ENCODE peak calls at places on chromosomes 3 and 15, in eight cellular contexts. F, G, H, Q, E, L, U and X are unnamed samples.

GRCh38 chr15:67031321-67031720 is 34.1 kb upstream of the SMAD3 start:
- DNase-seq in G (no peak), U (no peak), E (no peak), F (no peak), L (no peak), Q (no peak), H (no peak), X (no peak)

GRCh38 chr3:188301147-188301546 is 147.2 kb downstream of the LPP start:
- DNase-seq in G (no peak), U (no peak), L (no peak), E (no peak), Q (no peak), H (no peak), F (no peak), X (no peak)

GRCh38 chr3:60017631-60018030 is 967.8 kb upstream of the CFAP20DC start:
- DNase-seq in H (no peak), U (peak), G (peak), F (no peak), E (peak), L (peak), Q (no peak), X (no peak)

GRCh38 chr15:33343275-33343674 is 32.5 kb downstream of the RYR3 start:
- DNase-seq in U (no peak), F (no peak), L (no peak), Q (no peak), H (no peak), E (no peak), G (no peak), X (no peak)

GRCh38 chr3:134378384-134378783 is 4.1 kb upstream of the AMOTL2 start:
- DNase-seq in G (no peak), F (peak), Q (no peak), E (peak), L (no peak), H (no peak), U (no peak), X (no peak)

GRCh38 chr3:49720383-49721164 is 1.1 kb upstream of the AMIGO3 start:
- DNase-seq in H (no peak), L (no peak), F (no peak), U (no peak), E (no peak), G (no peak), Q (no peak), X (no peak)

GRCh38 chr3:8621872-8622271 is 22.7 kb downstream of the SSUH2 start:
- DNase-seq in U (no peak), G (no peak), Q (peak), E (no peak), L (peak), H (no peak), F (no peak), X (no peak)

GRCh38 chr3:179927191-179927590 is 109.5 kb downstream of the PEX5L start:
- DNase-seq in F (no peak), Q (no peak), G (no peak), L (no peak), H (no peak), E (no peak), U (no peak), X (no peak)

GRCh38 chr3:122415104-122415744 is 638 bp downstream of the WDR5B start:
- DNase-seq in F (no peak), Q (no peak), E (no peak), G (peak), H (peak), L (peak), U (peak), X (peak)

GRCh38 chr3:33636125-33636855 is 81.8 kb downstream of the CLASP2 start:
- DNase-seq in Q (no peak), E (no peak), F (no peak), U (no peak), L (peak), G (no peak), H (no peak), X (no peak)

GRCh38 chr3:42173307-42173706 is 82.2 kb downstream of the TRAK1 start:
- DNase-seq in F (no peak), U (no peak), E (no peak), H (no peak), L (no peak), G (no peak), Q (no peak), X (no peak)

GRCh38 chr15:70857547-70858265 is 3.7 kb upstream of the LARP6 start:
- DNase-seq in H (no peak), U (no peak), L (peak), F (no peak), G (no peak), E (no peak), Q (no peak), X (no peak)

GRCh38 chr15:76155742-76156141 is 96.0 kb downstream of the TMEM266 start:
- DNase-seq in G (no peak), F (no peak), H (no peak), L (no peak), U (no peak), E (no peak), Q (no peak), X (no peak)

GRCh38 chr3:32818431-32819085 is 761 bp downstream of the TRIM71 start:
- DNase-seq in G (no peak), U (no peak), Q (no peak), L (no peak), H (no peak), F (no peak), E (no peak), X (no peak)

GRCh38 chr3:187040637-187041361 is 98.5 kb downstream of the RPL39L start:
- DNase-seq in L (peak), F (no peak), U (no peak), Q (no peak), E (no peak), G (no peak), H (no peak), X (no peak)

GRCh38 chr3:69294014-69294771 is 91.7 kb downstream of the FRMD4B start:
- DNase-seq in Q (no peak), G (no peak), U (no peak), H (no peak), E (no peak), L (peak), F (no peak), X (no peak)

GRCh38 chr15:84924074-84924700 is 39.7 kb downstream of the SLC28A1 start:
- DNase-seq in U (no peak), L (no peak), H (no peak), G (no peak), Q (no peak), E (no peak), F (no peak), X (no peak)

GRCh38 chr3:71350998-71351397 is 232.5 kb downstream of the FOXP1 start:
- DNase-seq in G (no peak), E (no peak), H (no peak), L (no peak), Q (no peak), F (no peak), U (no peak), X (no peak)

GRCh38 chr3:8837172-8837571 is 67.8 kb upstream of the OXTR start:
- DNase-seq in L (peak), E (no peak), H (no peak), F (no peak), U (no peak), G (no peak), Q (no peak), X (no peak)

GRCh38 chr15:80898040-80898439 is 91.6 kb downstream of the MESD start:
- DNase-seq in Q (no peak), G (no peak), L (no peak), F (no peak), U (no peak), H (no peak), E (no peak), X (no peak)

GRCh38 chr3:34015204-34016142 is 217.0 kb downstream of the PDCD6IP start:
- DNase-seq in F (no peak), E (no peak), H (no peak), Q (no peak), L (peak), U (no peak), G (no peak), X (no peak)

GRCh38 chr15:75117993-75118392 is 83.7 kb upstream of the C15orf39 start:
- DNase-seq in G (no peak), E (no peak), U (no peak), L (no peak), H (no peak), Q (no peak), F (no peak), X (no peak)

GRCh38 chr15:64006642-64007041 is 39.6 kb downstream of the DAPK2 start:
- DNase-seq in E (peak), U (no peak), L (no peak), Q (no peak), H (no peak), F (no peak), G (no peak), X (no peak)

GRCh38 chr3:15040844-15041243 is 24.3 kb downstream of the MRPS25 start:
- DNase-seq in U (no peak), H (no peak), Q (no peak), E (no peak), F (no peak), G (no peak), L (no peak), X (no peak)

GRCh38 chr3:160704006-160704405 is 27.0 kb downstream of the ARL14 start:
- DNase-seq in E (no peak), F (no peak), U (no peak), Q (no peak), L (peak), H (no peak), G (no peak), X (no peak)

GRCh38 chr3:125591116-125591755 is 4.1 kb downstream of the OSBPL11 start:
- DNase-seq in E (no peak), L (no peak), F (no peak), U (no peak), G (no peak), H (no peak), Q (no peak), X (no peak)

GRCh38 chr15:62391565-62392262 is 226.6 kb upstream of the C2CD4B start:
- DNase-seq in E (peak), U (peak), H (no peak), L (peak), Q (peak), G (peak), F (peak), X (peak)

GRCh38 chr3:158649791-158650190 is 5.5 kb downstream of the GFM1 start:
- DNase-seq in E (no peak), L (no peak), Q (no peak), U (no peak), G (no peak), F (no peak), H (no peak), X (no peak)

GRCh38 chr3:71219744-71220638 is 363.5 kb downstream of the FOXP1 start:
- DNase-seq in L (no peak), H (no peak), Q (no peak), E (no peak), F (no peak), G (no peak), U (peak), X (no peak)

GRCh38 chr3:108940568-108941285 is 13.0 kb downstream of the GUCA1C start:
- DNase-seq in H (no peak), F (no peak), E (no peak), U (no peak), Q (no peak), G (no peak), L (no peak), X (no peak)

GRCh38 chr15:60917469-60918130 is 311.5 kb downstream of the RORA start:
- DNase-seq in Q (peak), F (peak), G (no peak), H (no peak), E (peak), U (no peak), L (no peak), X (peak)

GRCh38 chr15:57297163-57297593 is 79.1 kb upstream of the CGNL1 start:
- DNase-seq in G (no peak), U (no peak), Q (no peak), L (no peak), H (no peak), E (no peak), F (no peak), X (no peak)

GRCh38 chr3:16056210-16056607 is 118.3 kb upstream of the GALNT15 start:
- DNase-seq in F (no peak), G (no peak), L (peak), U (no peak), E (peak), H (no peak), Q (peak), X (no peak)

GRCh38 chr3:28053759-28054158 is 187.7 kb upstream of the CMC1 start:
- DNase-seq in E (no peak), H (no peak), U (peak), L (peak), F (no peak), G (no peak), Q (no peak), X (no peak)

GRCh38 chr3:128173849-128174248 is 20.6 kb downstream of the EEFSEC start:
- DNase-seq in Q (no peak), L (no peak), G (no peak), H (no peak), U (no peak), F (no peak), E (no peak), X (no peak)

GRCh38 chr3:50008931-50009330 is 69.0 kb downstream of the RBM6 start:
- DNase-seq in G (no peak), F (no peak), Q (no peak), E (no peak), L (peak), U (no peak), H (no peak), X (no peak)

GRCh38 chr3:137061186-137061585 is 103.4 kb downstream of the IL20RB start:
- DNase-seq in E (no peak), F (no peak), G (no peak), U (no peak), Q (no peak), L (no peak), H (no peak), X (no peak)